ENCODE peak calls at places on chromosomes 4 and X, in nine cellular contexts. S is neural crest cell, C is HCT116, H is tibial artery, E is spleen, Z is mammary epithelial cell, O is foreskin fibroblast, Q is AG09319, J is A673. A is an unnamed sample.
A peak's percentile ranks its signal among the peaks of the same experiment; 100 is the strongest.

GRCh38 chrX:138897621-138898492 is 186.3 kb upstream of the FGF13 start:
- DNase-seq in E (no peak), C (no peak), H (no peak), O (no peak), Z (peak; percentile 35), J (no peak), S (no peak), Q (no peak), A (peak; percentile 17)

GRCh38 chrX:48498374-48498809 is 10.4 kb upstream of the PORCN start:
- DNase-seq in J (no peak), C (no peak), Q (no peak), H (peak; percentile 10), O (peak; percentile 87), S (no peak), E (peak; percentile 13), Z (peak; percentile 73), A (peak; percentile 59)

GRCh38 chr4:143341186-143341755 is 4.6 kb downstream of the GAB1 start:
- DNase-seq in S (no peak), C (no peak), O (no peak), Z (no peak), E (no peak), J (no peak), Q (no peak), H (no peak), A (no peak)

GRCh38 chrX:115047715-115048114 is 30.3 kb upstream of the IL13RA2 start:
- DNase-seq in Q (no peak), Z (no peak), E (no peak), S (no peak), O (no peak), H (no peak), J (no peak), C (no peak), A (no peak)

GRCh38 chr4:13264126-13264525 is 220.0 kb downstream of the RAB28 start:
- DNase-seq in J (no peak), O (no peak), S (no peak), C (no peak), E (no peak), Z (peak; percentile 46), H (no peak), Q (no peak), A (no peak)

GRCh38 chr4:25792200-25792791 is 70.5 kb downstream of the SEL1L3 start:
- DNase-seq in J (peak; percentile 51), O (no peak), E (no peak), Z (no peak), H (no peak), C (peak; percentile 51), Q (no peak), S (peak; percentile 20), A (peak; percentile 75)

GRCh38 chr4:73836373-73837269 is at the start of gene CXCL6:
- DNase-seq in H (no peak), E (peak; percentile 84), Q (no peak), S (peak; percentile 36), O (no peak), C (no peak), J (no peak), Z (no peak), A (no peak)

GRCh38 chr4:8774071-8774470 is 97.6 kb downstream of the HMX1 start:
- DNase-seq in S (no peak), O (no peak), E (peak; percentile 29), J (no peak), C (no peak), H (peak; percentile 19), Z (no peak), Q (no peak), A (no peak)

GRCh38 chrX:46803140-46803539 is 33.7 kb upstream of the RP2 start:
- DNase-seq in Z (no peak), Q (no peak), S (no peak), H (no peak), C (no peak), J (peak; percentile 18), O (no peak), E (no peak), A (peak; percentile 37)

GRCh38 chrX:46117234-46117633 is 428.0 kb downstream of the ZNF674 start:
- DNase-seq in Q (no peak), C (no peak), J (no peak), Z (peak; percentile 3), O (no peak), H (no peak), E (no peak), S (no peak), A (peak; percentile 3)

GRCh38 chrX:36336746-36337145 is 417.2 kb downstream of the CFAP47 start:
- DNase-seq in J (no peak), O (no peak), E (no peak), H (no peak), C (no peak), S (no peak), Z (no peak), Q (no peak), A (no peak)

GRCh38 chrX:101430457-101431078 is 22.5 kb downstream of the HNRNPH2 start:
- DNase-seq in J (no peak), C (no peak), H (no peak), S (no peak), Q (no peak), O (no peak), E (no peak), Z (peak; percentile 32), A (no peak)

GRCh38 chrX:51860679-51861078 is 32.7 kb upstream of the MAGED1 start:
- DNase-seq in Q (peak; percentile 8), Z (peak; percentile 38), S (peak; percentile 1), E (no peak), J (peak; percentile 55), H (no peak), O (peak; percentile 5), C (peak; percentile 18), A (peak; percentile 43)

GRCh38 chr4:94488667-94489066 is 36.9 kb downstream of the PDLIM5 start:
- DNase-seq in H (no peak), Z (peak; percentile 95), O (peak; percentile 66), C (no peak), E (no peak), J (no peak), S (no peak), Q (no peak), A (peak; percentile 91)

GRCh38 chrX:129736491-129736890 is 2.3 kb upstream of the XPNPEP2 start:
- DNase-seq in Z (no peak), J (no peak), S (no peak), E (no peak), H (no peak), O (no peak), Q (no peak), C (no peak), A (no peak)

GRCh38 chr4:20338841-20339240 is 87.1 kb downstream of the SLIT2 start:
- DNase-seq in S (no peak), C (no peak), O (no peak), H (no peak), J (no peak), E (no peak), Z (no peak), Q (no peak), A (no peak)

GRCh38 chr4:48543796-48544195 is 53.7 kb downstream of the ZAR1 start:
- DNase-seq in E (no peak), O (no peak), J (peak; percentile 93), H (no peak), Q (no peak), S (no peak), C (no peak), Z (no peak), A (no peak)

DNA sequence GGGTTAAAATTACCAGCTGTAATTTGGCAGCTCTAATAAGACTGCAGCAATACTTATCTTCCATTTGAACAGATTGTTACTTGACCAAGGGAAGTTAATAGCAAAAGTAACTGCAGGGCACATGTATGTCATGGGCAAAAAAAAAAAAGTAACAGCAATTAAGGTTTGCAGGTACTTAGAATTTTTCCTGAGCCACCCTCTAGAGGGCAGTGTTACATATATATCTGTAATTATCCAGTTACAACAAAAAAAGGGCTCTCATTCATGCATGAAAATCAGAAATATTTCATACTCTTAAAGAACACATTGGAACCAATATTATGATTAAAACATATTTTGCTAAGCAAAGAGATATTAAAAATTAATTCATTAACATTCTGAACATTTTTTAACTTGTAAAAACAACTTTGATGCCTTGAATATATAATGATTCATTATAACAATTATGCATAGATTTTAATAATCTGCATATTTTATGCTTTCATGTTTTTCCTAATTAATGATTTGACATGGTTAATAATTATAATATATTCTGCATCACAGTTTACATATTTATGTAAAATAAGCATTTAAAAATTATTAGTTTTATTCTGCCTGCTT is 25.1 kb downstream of the XIAP start:
- DNase-seq in S (peak; percentile 8), H (no peak), Q (no peak), E (no peak), C (no peak), Z (peak; percentile 30), J (peak; percentile 65), O (no peak), A (peak; percentile 45)
- TF ChIP-seq CTCF in S (peak; percentile 79), H (peak; percentile 23), Q (peak; percentile 53), E (peak; percentile 66), C (peak; percentile 52), Z (peak; percentile 56), J (peak; percentile 75), O (peak; percentile 28), A (peak; percentile 34)

DNA sequence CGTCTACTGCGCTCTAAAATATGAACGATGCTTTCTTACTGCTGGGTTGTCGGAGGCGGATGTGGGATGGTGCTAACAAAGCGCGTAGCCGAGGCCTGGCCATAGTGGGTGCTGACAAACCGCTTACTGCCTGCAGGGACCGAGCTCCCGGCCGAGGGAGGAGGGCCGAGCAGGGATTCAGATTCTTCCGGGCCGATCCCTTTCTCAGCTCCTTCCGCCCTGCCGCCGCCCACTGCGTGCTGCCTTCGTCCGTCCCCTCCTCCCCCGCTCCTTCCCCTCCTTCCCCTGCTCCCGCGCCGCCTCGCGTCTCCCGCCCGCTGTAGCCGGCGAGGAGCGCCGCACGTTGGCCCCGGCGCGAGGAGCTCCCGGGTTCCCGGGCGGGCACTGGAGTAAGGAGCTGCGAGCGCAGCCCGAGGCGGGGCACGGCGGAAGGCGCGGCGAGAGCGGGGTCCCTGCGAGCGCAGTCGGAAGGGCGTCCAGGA is at the start of gene STK32B:
- DNase-seq in Z (peak; percentile 80), C (no peak), O (peak; percentile 56), H (peak; percentile 76), E (no peak), Q (peak; percentile 67), J (peak; percentile 84), S (peak; percentile 60), A (peak; percentile 45)
- TF ChIP-seq CTCF in Z (no peak), C (no peak), O (no peak), H (no peak), E (no peak), Q (no peak), J (no peak), S (no peak), A (no peak)

GRCh38 chrX:39261446-39262147 is 460.3 kb downstream of the MID1IP1 start:
- DNase-seq in H (no peak), J (peak; percentile 40), Z (peak; percentile 82), O (peak; percentile 5), Q (no peak), E (no peak), S (peak; percentile 1), C (peak; percentile 8), A (peak; percentile 69)
- TF ChIP-seq CTCF in H (peak; percentile 42), J (peak; percentile 71), Z (peak; percentile 45), O (peak; percentile 10), Q (peak; percentile 43), E (peak; percentile 51), S (peak; percentile 64), C (peak; percentile 57), A (peak; percentile 61)

DNA sequence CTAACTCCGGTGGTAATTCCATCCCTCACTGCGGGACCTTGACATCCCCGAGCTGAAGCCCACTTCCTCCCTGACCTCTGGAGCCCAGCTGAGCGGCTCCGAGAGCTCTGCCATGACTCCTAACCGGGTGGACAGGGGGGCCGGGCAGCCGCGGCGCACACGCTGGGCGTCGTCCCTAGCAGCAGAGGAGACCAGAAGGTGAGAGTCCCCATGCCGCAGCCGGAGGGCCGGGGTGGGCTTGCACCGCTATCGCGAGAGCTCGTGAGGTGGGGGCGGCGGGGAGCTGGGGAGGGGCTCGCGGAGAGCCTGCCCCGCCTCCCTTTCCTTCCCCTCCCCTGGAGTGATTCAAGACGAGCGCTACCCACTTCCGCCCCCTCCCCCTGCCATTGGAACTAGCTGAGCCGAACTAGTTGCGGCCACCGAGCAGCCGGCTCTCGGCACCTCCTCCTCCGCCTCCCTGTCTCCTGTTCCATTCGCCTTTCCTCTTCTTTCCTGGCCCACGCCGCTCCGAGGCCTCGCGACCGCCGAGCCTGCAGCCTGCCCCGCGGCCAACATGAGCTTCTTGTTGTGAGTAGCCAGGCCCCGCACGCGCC is at the start of gene MOB1B:
- DNase-seq in Z (peak; percentile 79), O (peak; percentile 82), E (peak; percentile 96), J (peak; percentile 84), Q (peak; percentile 77), S (peak; percentile 92), C (peak; percentile 59), H (peak; percentile 91), A (peak; percentile 82)
- TF ChIP-seq CTCF in Z (peak; percentile 3), O (peak; percentile 9), E (peak; percentile 53), J (no peak), Q (peak; percentile 40), S (peak; percentile 58), C (peak; percentile 11), H (peak; percentile 21), A (peak; percentile 35)

A was measured in MCF 10A.